ENCODE peak calls at places on chromosomes 12 and 14, in five cellular contexts. Q is hepatocyte, P is heart left ventricle, E is AG10803, I is A549. V is an unnamed sample.

GRCh38 chr12:40566246-40566645 is 126.0 kb upstream of the CNTN1 start:
- DNase-seq in Q (no peak), P (no peak), E (no peak), I (peak), V (no peak)

GRCh38 chr12:124567035-124567672 is at the start of gene NCOR2:
- DNase-seq in Q (no peak), P (no peak), E (no peak), I (no peak), V (no peak)

GRCh38 chr14:73878436-73878835 is 8.2 kb upstream of the ZNF410 start:
- DNase-seq in Q (no peak), P (no peak), E (no peak), I (no peak), V (no peak)

GRCh38 chr12:28222959-28223662 is 32.9 kb downstream of the CCDC91 start:
- DNase-seq in Q (peak), P (no peak), E (no peak), I (no peak), V (no peak)

GRCh38 chr12:30725739-30726138 is 29.0 kb downstream of the CAPRIN2 start:
- DNase-seq in Q (peak), P (no peak), E (peak), I (peak), V (peak)

GRCh38 chr14:99682809-99683618 is 1.1 kb upstream of the CYP46A1 start:
- DNase-seq in Q (peak), P (peak), E (peak), I (peak), V (peak)

GRCh38 chr12:48907243-48907642 is 18.0 kb downstream of the FKBP11 start:
- DNase-seq in Q (peak), P (no peak), E (no peak), I (no peak), V (no peak)

GRCh38 chr14:89926709-89927108 is 27.8 kb downstream of the EFCAB11 start:
- DNase-seq in Q (no peak), P (no peak), E (peak), I (no peak), V (no peak)

GRCh38 chr12:68189766-68190700 is 30.5 kb upstream of the IFNG start:
- DNase-seq in Q (no peak), P (no peak), E (peak), I (no peak), V (peak)

GRCh38 chr12:16221776-16222175 is 55.7 kb downstream of the SLC15A5 start:
- DNase-seq in Q (no peak), P (no peak), E (no peak), I (no peak), V (no peak)

GRCh38 chr14:99215277-99215676 is 56.7 kb downstream of the BCL11B start:
- DNase-seq in Q (peak), P (no peak), E (peak), I (no peak), V (peak)

GRCh38 chr14:101072070-101072469 is 168.5 kb upstream of the RTL1 start:
- DNase-seq in Q (no peak), P (no peak), E (no peak), I (no peak), V (no peak)

GRCh38 chr14:61925043-61925442 is 162.8 kb downstream of the SNAPC1 start:
- DNase-seq in Q (no peak), P (no peak), E (peak), I (peak), V (peak)

GRCh38 chr12:122547330-122547729 is 20.3 kb downstream of the KNTC1 start:
- DNase-seq in Q (no peak), P (no peak), E (no peak), I (no peak), V (no peak)

GRCh38 chr12:29082522-29082921 is 66.6 kb upstream of the FAR2 start:
- DNase-seq in Q (no peak), P (no peak), E (peak), I (no peak), V (no peak)

GRCh38 chr14:99690636-99691035 is 6.5 kb downstream of the CYP46A1 start:
- DNase-seq in Q (no peak), P (no peak), E (no peak), I (no peak), V (no peak)

GRCh38 chr12:77231548-77231947 is 166.2 kb upstream of the E2F7 start:
- DNase-seq in Q (peak), P (peak), E (peak), I (no peak), V (peak)

GRCh38 chr14:69625299-69626131 is 14.1 kb downstream of the SUSD6 start:
- DNase-seq in Q (no peak), P (peak), E (peak), I (no peak), V (no peak)

GRCh38 chr12:45638386-45638785 is 91.1 kb upstream of the ARID2 start:
- DNase-seq in Q (no peak), P (no peak), E (no peak), I (no peak), V (no peak)

GRCh38 chr14:78758333-78758732 is 588.2 kb downstream of the NRXN3 start:
- DNase-seq in Q (peak), P (no peak), E (peak), I (peak), V (peak)
- TF ChIP-seq CTCF in Q (peak), P (no peak), E (peak), I (peak), V (peak)

DNA sequence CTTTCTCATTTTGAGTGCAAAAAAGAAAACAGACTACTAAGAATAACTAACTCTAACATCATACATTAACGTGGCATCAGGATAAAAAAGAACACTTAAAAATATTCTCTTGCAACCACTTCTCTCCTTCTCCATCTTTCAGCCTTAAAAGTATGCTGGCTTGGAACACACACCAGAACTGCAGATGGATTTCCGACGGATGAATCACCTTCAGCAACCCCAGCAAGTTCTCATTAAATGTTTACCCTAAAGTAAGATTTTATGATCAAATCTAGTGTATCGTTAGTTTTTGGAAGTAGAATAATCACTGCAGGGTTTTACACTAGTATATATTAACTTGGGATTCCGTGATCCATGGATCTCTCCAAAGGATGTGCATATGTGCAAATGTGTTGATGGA is 1.2 kb downstream of the NEK9 start:
- DNase-seq in Q (no peak), P (no peak), E (peak), I (peak), V (no peak)
- H3K4me3 ChIP-seq in Q (no peak), P (peak), E (peak), I (peak), V (peak)

GRCh38 chr12:101172316-101172715 is 37.7 kb downstream of the SLC5A8 start:
- DNase-seq in Q (peak), P (no peak), E (peak), I (peak), V (no peak)
- TF ChIP-seq CTCF in Q (no peak), P (no peak), E (peak), I (no peak), V (peak)

GRCh38 chr14:49623941-49624806 is 3.6 kb downstream of the MGAT2 start:
- DNase-seq in Q (peak), P (no peak), E (peak), I (no peak), V (no peak)

GRCh38 chr14:49621114-49621881 is 699 bp downstream of the MGAT2 start:
- DNase-seq in Q (peak), P (peak), E (peak), I (peak), V (peak)

GRCh38 chr14:49622022-49622607 is 1.5 kb downstream of the MGAT2 start:
- DNase-seq in Q (no peak), P (no peak), E (no peak), I (no peak), V (no peak)

GRCh38 chr14:49620182-49621113 is at the start of the genes MGAT2 and RPL36AL:
- DNase-seq in Q (peak), P (peak), E (peak), I (peak), V (peak)

GRCh38 chr14:49623387-49623786 is 2.8 kb downstream of the MGAT2 start:
- DNase-seq in Q (no peak), P (no peak), E (no peak), I (no peak), V (no peak)
- H3K4me3 ChIP-seq in Q (peak), P (no peak), E (peak), I (no peak), V (no peak)

GRCh38 chr14:87888136-87888999 is 104.6 kb downstream of the GALC start:
- DNase-seq in Q (peak), P (no peak), E (no peak), I (peak), V (no peak)
- TF ChIP-seq CTCF in Q (peak), P (no peak), E (peak), I (peak), V (peak)

DNA sequence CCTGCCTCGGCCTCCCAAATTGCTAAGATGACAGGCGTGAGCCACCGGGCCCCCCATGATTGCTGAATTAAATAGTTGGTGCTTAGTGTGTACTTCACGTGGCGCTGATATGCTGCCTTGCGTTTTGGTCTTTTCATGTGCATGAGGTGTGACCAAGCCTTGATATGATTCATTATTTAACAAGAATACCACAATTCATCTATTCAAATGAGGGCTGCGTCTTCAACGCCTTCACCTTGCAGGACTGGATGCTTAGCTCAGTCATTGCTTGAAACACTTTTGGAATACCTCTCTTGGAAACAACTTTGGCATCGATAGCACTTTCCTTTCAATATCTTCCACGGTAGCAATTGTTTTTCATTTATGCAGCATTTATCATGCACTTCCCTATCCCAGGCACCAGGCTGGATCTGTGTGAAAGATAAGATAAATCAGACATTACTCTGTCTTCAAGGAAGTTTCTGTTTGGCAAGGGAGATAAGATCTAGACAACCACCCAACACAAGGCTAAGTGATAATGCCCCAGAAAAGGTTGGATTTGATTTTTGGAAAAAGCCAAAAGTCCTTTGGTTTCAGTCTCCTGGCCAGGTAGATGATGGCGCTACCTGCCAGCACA is 1.3 kb upstream of the TEAD4 start:
- DNase-seq in Q (no peak), P (no peak), E (no peak), I (no peak), V (no peak)
- H3K4me3 ChIP-seq in Q (peak), P (peak), E (peak), I (peak), V (peak)